ENCODE peak calls at places on chromosomes 6 and 20, in six cellular contexts. A, C, Q, G, D and L are unnamed samples.

GRCh38 chr6:20211037-20211940 is 980 bp downstream of the MBOAT1 start:
- DNase-seq in G (no peak), C (peak; percentile 14), A (peak; percentile 44), Q (no peak), D (no peak), L (peak; percentile 39)

GRCh38 chr20:8309638-8310037 is 177.6 kb downstream of the PLCB1 start:
- DNase-seq in Q (peak; percentile 46), G (no peak), D (no peak), A (no peak), C (peak; percentile 79), L (peak; percentile 55)

GRCh38 chr6:129730477-129731165 is 20.6 kb upstream of the ARHGAP18 start:
- DNase-seq in D (no peak), Q (no peak), A (peak; percentile 54), G (no peak), C (peak; percentile 21), L (peak; percentile 69)

GRCh38 chr6:36788768-36789167 is 50.5 kb downstream of the CPNE5 start:
- DNase-seq in D (no peak), C (no peak), A (peak; percentile 25), Q (no peak), G (no peak), L (no peak)

GRCh38 chr20:23540624-23541023 is 27.7 kb downstream of the CST9L start:
- DNase-seq in A (no peak), G (no peak), C (no peak), Q (no peak), D (no peak), L (no peak)

GRCh38 chr6:170284866-170285469 is 5.9 kb downstream of the DLL1 start:
- DNase-seq in C (no peak), G (no peak), Q (no peak), D (no peak), A (no peak), L (no peak)

GRCh38 chr20:46151936-46152335 is 33.8 kb downstream of the CD40 start:
- DNase-seq in A (no peak), Q (no peak), G (no peak), C (peak; percentile 42), D (no peak), L (no peak)

GRCh38 chr6:35441205-35441604 is 10.9 kb upstream of the FANCE start:
- DNase-seq in D (no peak), Q (no peak), C (no peak), A (no peak), G (no peak), L (no peak)

GRCh38 chr20:2822073-2822472 is 5.9 kb downstream of the TMEM239 start:
- DNase-seq in G (no peak), C (peak; percentile 26), Q (no peak), A (peak; percentile 69), D (no peak), L (peak; percentile 83)

DNA sequence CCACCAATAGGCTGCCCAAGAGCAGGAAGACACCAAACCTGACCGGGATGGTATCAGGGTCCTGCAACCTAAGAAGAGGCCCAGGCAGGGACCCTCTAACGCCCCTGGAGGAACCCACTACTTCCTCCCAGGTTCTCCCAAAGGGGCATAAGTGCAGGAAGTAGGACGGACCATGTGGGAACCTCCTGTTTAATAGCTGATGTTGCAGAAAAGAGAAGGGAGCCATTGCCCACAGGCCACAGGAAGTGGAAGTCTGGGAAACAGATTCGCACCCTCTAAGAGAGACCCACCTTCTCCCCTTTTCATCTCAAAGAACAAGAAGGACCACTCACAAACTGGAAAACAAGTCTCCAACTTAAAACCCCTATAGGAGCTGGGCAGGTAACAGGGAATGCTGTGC is 18.1 kb downstream of the PREX1 start:
- DNase-seq in C (no peak), A (no peak), D (no peak), G (no peak), Q (no peak), L (no peak)
- H3K4me3 ChIP-seq in C (no peak overlapping the region), A (no peak overlapping the region), D (no peak overlapping the region), G (no peak overlapping the region), Q (no peak overlapping the region), L (no peak overlapping the region)

GRCh38 chr6:26342106-26342999 is 22.6 kb upstream of the BTN3A2 start:
- DNase-seq in D (no peak), A (no peak), G (no peak), C (peak; percentile 43), Q (peak; percentile 63), L (peak; percentile 44)
- H3K4me3 ChIP-seq in D (peak overlapping the region; percentile 25), A (peak overlapping the region; percentile 42), G (no peak overlapping the region), C (peak overlapping the region; percentile 47), Q (no peak overlapping the region), L (peak overlapping the region; percentile 39)

GRCh38 chr6:85673198-85674139 is 30.8 kb upstream of the SYNCRIP start:
- DNase-seq in D (no peak), Q (no peak), G (no peak), C (no peak), A (no peak), L (no peak)

GRCh38 chr6:85676086-85676729 is 33.5 kb upstream of the SYNCRIP start:
- DNase-seq in A (peak; percentile 36), D (no peak), G (no peak), C (no peak), Q (peak; percentile 47), L (no peak)

GRCh38 chr6:85674604-85675003 is 31.9 kb upstream of the SYNCRIP start:
- DNase-seq in C (no peak), A (no peak), G (no peak), Q (no peak), D (no peak), L (no peak)

GRCh38 chr6:85677243-85677956 is 34.7 kb upstream of the SYNCRIP start:
- DNase-seq in C (no peak), G (no peak), Q (peak; percentile 34), A (peak; percentile 52), D (no peak), L (peak; percentile 53)

GRCh38 chr6:85675030-85675819 is 32.5 kb upstream of the SYNCRIP start:
- DNase-seq in G (no peak), D (no peak), C (peak; percentile 39), A (peak; percentile 84), Q (peak; percentile 38), L (peak; percentile 71)
- H3K4me3 ChIP-seq in G (peak overlapping the region; percentile 90), D (peak overlapping the region; percentile 84), C (peak overlapping the region; percentile 81), A (peak overlapping the region; percentile 96), Q (peak overlapping the region; percentile 81), L (peak overlapping the region; percentile 92)

GRCh38 chr6:164927288-164928040 is 381.9 kb downstream of the C6orf118 start:
- DNase-seq in G (peak; percentile 66), Q (peak; percentile 53), A (peak; percentile 45), D (peak; percentile 86), C (peak; percentile 79), L (peak; percentile 75)
- H3K4me3 ChIP-seq in G (no peak overlapping the region), Q (peak overlapping the region; percentile 49), A (no peak overlapping the region), D (peak overlapping the region; percentile 54), C (no peak overlapping the region), L (no peak overlapping the region)

GRCh38 chr6:138655828-138656227 is 117.7 kb upstream of the CCDC28A start:
- DNase-seq in Q (no peak), A (no peak), C (no peak), D (no peak), G (no peak), L (no peak)
- H3K4me3 ChIP-seq in Q (no peak overlapping the region), A (no peak overlapping the region), C (no peak overlapping the region), D (no peak overlapping the region), G (no peak overlapping the region), L (no peak overlapping the region)